ENCODE peak calls at places on chromosomes 4 and X, in ten cellular contexts. One of them, this sample, is unnamed.

GRCh38 chr4:152731997-152732396 is 47.5 kb downstream of the TIGD4 start:
- DNase-seq in IMR-90: no peak
- DNase-seq in suprapubic skin: no peak
- DNase-seq in coronary artery: no peak
- DNase-seq in kidney epithelial cell: no peak
- DNase-seq in RWPE2: no peak
- DNase-seq in cardiac fibroblast: no peak
- DNase-seq in fibroblast of lung: no peak
- DNase-seq in AG10803: no peak
- DNase-seq in astrocyte of the spinal cord: no peak
- DNase-seq in this sample: no peak

GRCh38 chr4:105061136-105061696 is 85.5 kb upstream of the TET2 start:
- DNase-seq in IMR-90: peak; percentile 5
- DNase-seq in suprapubic skin: no peak
- DNase-seq in coronary artery: no peak
- DNase-seq in kidney epithelial cell: peak; percentile 55
- DNase-seq in RWPE2: no peak
- DNase-seq in cardiac fibroblast: peak; percentile 59
- DNase-seq in fibroblast of lung: peak; percentile 83
- DNase-seq in AG10803: no peak
- DNase-seq in astrocyte of the spinal cord: peak; percentile 36
- DNase-seq in this sample: peak; percentile 18

GRCh38 chr4:86909540-86909939 is 17.3 kb upstream of the C4orf36 start:
- DNase-seq in IMR-90: no peak
- DNase-seq in suprapubic skin: no peak
- DNase-seq in coronary artery: no peak
- DNase-seq in kidney epithelial cell: no peak
- DNase-seq in RWPE2: no peak
- DNase-seq in cardiac fibroblast: no peak
- DNase-seq in fibroblast of lung: no peak
- DNase-seq in AG10803: no peak
- DNase-seq in astrocyte of the spinal cord: no peak
- DNase-seq in this sample: peak; percentile 61

GRCh38 chr4:145503486-145504072 is 21.9 kb downstream of the SMAD1 start:
- DNase-seq in IMR-90: no peak
- DNase-seq in suprapubic skin: no peak
- DNase-seq in coronary artery: no peak
- DNase-seq in kidney epithelial cell: no peak
- DNase-seq in RWPE2: no peak
- DNase-seq in cardiac fibroblast: no peak
- DNase-seq in fibroblast of lung: no peak
- DNase-seq in AG10803: no peak
- DNase-seq in astrocyte of the spinal cord: no peak
- DNase-seq in this sample: no peak

GRCh38 chr4:85500110-85500867 is 25.3 kb downstream of the ARHGAP24 start:
- DNase-seq in IMR-90: no peak
- DNase-seq in suprapubic skin: no peak
- DNase-seq in coronary artery: no peak
- DNase-seq in kidney epithelial cell: no peak
- DNase-seq in RWPE2: no peak
- DNase-seq in cardiac fibroblast: peak; percentile 64
- DNase-seq in fibroblast of lung: no peak
- DNase-seq in AG10803: peak; percentile 40
- DNase-seq in astrocyte of the spinal cord: no peak
- DNase-seq in this sample: no peak

GRCh38 chr4:60913026-60913425 is 287.1 kb upstream of the ADGRL3 start:
- DNase-seq in IMR-90: no peak
- DNase-seq in suprapubic skin: no peak
- DNase-seq in coronary artery: no peak
- DNase-seq in kidney epithelial cell: no peak
- DNase-seq in RWPE2: no peak
- DNase-seq in cardiac fibroblast: no peak
- DNase-seq in fibroblast of lung: no peak
- DNase-seq in AG10803: no peak
- DNase-seq in astrocyte of the spinal cord: no peak
- DNase-seq in this sample: peak; percentile 48

GRCh38 chrX:128973033-128973432 is 550.3 kb downstream of the SMARCA1 start:
- DNase-seq in IMR-90: no peak
- DNase-seq in suprapubic skin: no peak
- DNase-seq in coronary artery: no peak
- DNase-seq in kidney epithelial cell: no peak
- DNase-seq in RWPE2: no peak
- DNase-seq in cardiac fibroblast: no peak
- DNase-seq in fibroblast of lung: no peak
- DNase-seq in AG10803: no peak
- DNase-seq in astrocyte of the spinal cord: no peak
- DNase-seq in this sample: no peak

GRCh38 chr4:186943607-186943908 is 219.9 kb upstream of the FAT1 start:
- DNase-seq in IMR-90: no peak
- DNase-seq in suprapubic skin: no peak
- DNase-seq in coronary artery: no peak
- DNase-seq in kidney epithelial cell: no peak
- DNase-seq in RWPE2: no peak
- DNase-seq in cardiac fibroblast: no peak
- DNase-seq in fibroblast of lung: no peak
- DNase-seq in AG10803: no peak
- DNase-seq in astrocyte of the spinal cord: no peak
- DNase-seq in this sample: no peak

GRCh38 chr4:1565598-1566295 is 118.4 kb downstream of the FAM53A start:
- DNase-seq in IMR-90: no peak
- DNase-seq in suprapubic skin: no peak
- DNase-seq in coronary artery: no peak
- DNase-seq in kidney epithelial cell: no peak
- DNase-seq in RWPE2: peak; percentile 45
- DNase-seq in cardiac fibroblast: no peak
- DNase-seq in fibroblast of lung: no peak
- DNase-seq in AG10803: no peak
- DNase-seq in astrocyte of the spinal cord: no peak
- DNase-seq in this sample: no peak

GRCh38 chr4:24743931-24744330 is 51.4 kb upstream of the SOD3 start:
- DNase-seq in IMR-90: peak; percentile 4
- DNase-seq in suprapubic skin: no peak
- DNase-seq in coronary artery: no peak
- DNase-seq in kidney epithelial cell: no peak
- DNase-seq in RWPE2: no peak
- DNase-seq in cardiac fibroblast: no peak
- DNase-seq in fibroblast of lung: peak; percentile 76
- DNase-seq in AG10803: peak; percentile 49
- DNase-seq in astrocyte of the spinal cord: peak; percentile 8
- DNase-seq in this sample: no peak

GRCh38 chr4:126564283-126564854 is 1068.4 kb upstream of the INTU start:
- DNase-seq in IMR-90: peak; percentile 6
- DNase-seq in suprapubic skin: no peak
- DNase-seq in coronary artery: no peak
- DNase-seq in kidney epithelial cell: no peak
- DNase-seq in RWPE2: no peak
- DNase-seq in cardiac fibroblast: no peak
- DNase-seq in fibroblast of lung: no peak
- DNase-seq in AG10803: no peak
- DNase-seq in astrocyte of the spinal cord: no peak
- DNase-seq in this sample: no peak

GRCh38 chr4:158624889-158625478 is 46.7 kb downstream of the C4orf46 start:
- DNase-seq in IMR-90: peak; percentile 73
- DNase-seq in suprapubic skin: no peak
- DNase-seq in coronary artery: no peak
- DNase-seq in kidney epithelial cell: peak; percentile 4
- DNase-seq in RWPE2: no peak
- DNase-seq in cardiac fibroblast: peak; percentile 88
- DNase-seq in fibroblast of lung: peak; percentile 64
- DNase-seq in AG10803: peak; percentile 73
- DNase-seq in astrocyte of the spinal cord: peak; percentile 68
- DNase-seq in this sample: peak; percentile 28

GRCh38 chr4:8860892-8861575 is 10.6 kb downstream of the HMX1 start:
- DNase-seq in IMR-90: no peak
- DNase-seq in suprapubic skin: no peak
- DNase-seq in coronary artery: no peak
- DNase-seq in kidney epithelial cell: no peak
- DNase-seq in RWPE2: no peak
- DNase-seq in cardiac fibroblast: no peak
- DNase-seq in fibroblast of lung: no peak
- DNase-seq in AG10803: no peak
- DNase-seq in astrocyte of the spinal cord: no peak
- DNase-seq in this sample: no peak

GRCh38 chr4:54517793-54518444 is 139.8 kb upstream of the KIT start:
- DNase-seq in IMR-90: no peak
- DNase-seq in suprapubic skin: no peak
- DNase-seq in coronary artery: no peak
- DNase-seq in kidney epithelial cell: no peak
- DNase-seq in RWPE2: no peak
- DNase-seq in cardiac fibroblast: no peak
- DNase-seq in fibroblast of lung: no peak
- DNase-seq in AG10803: no peak
- DNase-seq in astrocyte of the spinal cord: no peak
- DNase-seq in this sample: no peak

GRCh38 chr4:57055873-57056272 is 54.3 kb downstream of the IGFBP7 start:
- DNase-seq in IMR-90: no peak
- DNase-seq in suprapubic skin: no peak
- DNase-seq in coronary artery: no peak
- DNase-seq in kidney epithelial cell: no peak
- DNase-seq in RWPE2: no peak
- DNase-seq in cardiac fibroblast: no peak
- DNase-seq in fibroblast of lung: no peak
- DNase-seq in AG10803: no peak
- DNase-seq in astrocyte of the spinal cord: no peak
- DNase-seq in this sample: no peak

GRCh38 chr4:87035881-87036509 is 101.2 kb downstream of the AFF1 start:
- DNase-seq in IMR-90: no peak
- DNase-seq in suprapubic skin: no peak
- DNase-seq in coronary artery: no peak
- DNase-seq in kidney epithelial cell: no peak
- DNase-seq in RWPE2: no peak
- DNase-seq in cardiac fibroblast: no peak
- DNase-seq in fibroblast of lung: no peak
- DNase-seq in AG10803: no peak
- DNase-seq in astrocyte of the spinal cord: no peak
- DNase-seq in this sample: no peak

GRCh38 chrX:21740329-21741274 is 17.3 kb downstream of the SMPX start:
- DNase-seq in IMR-90: no peak
- DNase-seq in suprapubic skin: peak; percentile 62
- DNase-seq in coronary artery: no peak
- DNase-seq in kidney epithelial cell: no peak
- DNase-seq in RWPE2: no peak
- DNase-seq in cardiac fibroblast: no peak
- DNase-seq in fibroblast of lung: peak; percentile 29
- DNase-seq in AG10803: no peak
- DNase-seq in astrocyte of the spinal cord: peak; percentile 29
- DNase-seq in this sample: no peak

GRCh38 chr4:113678651-113679050 is 82.9 kb downstream of the CAMK2D start:
- DNase-seq in IMR-90: peak; percentile 25
- DNase-seq in suprapubic skin: no peak
- DNase-seq in coronary artery: no peak
- DNase-seq in kidney epithelial cell: no peak
- DNase-seq in RWPE2: no peak
- DNase-seq in cardiac fibroblast: peak; percentile 49
- DNase-seq in fibroblast of lung: peak; percentile 33
- DNase-seq in AG10803: peak; percentile 77
- DNase-seq in astrocyte of the spinal cord: no peak
- DNase-seq in this sample: no peak

GRCh38 chrX:119647552-119648420 is 41.6 kb upstream of the NKRF start:
- DNase-seq in IMR-90: no peak
- DNase-seq in suprapubic skin: no peak
- DNase-seq in coronary artery: no peak
- DNase-seq in kidney epithelial cell: no peak
- DNase-seq in RWPE2: no peak
- DNase-seq in cardiac fibroblast: no peak
- DNase-seq in fibroblast of lung: no peak
- DNase-seq in AG10803: no peak
- DNase-seq in astrocyte of the spinal cord: no peak
- DNase-seq in this sample: no peak

GRCh38 chrX:97474933-97475332 is 591.2 kb downstream of the RPA4 start:
- DNase-seq in IMR-90: no peak
- DNase-seq in suprapubic skin: no peak
- DNase-seq in coronary artery: no peak
- DNase-seq in kidney epithelial cell: no peak
- DNase-seq in RWPE2: no peak
- DNase-seq in cardiac fibroblast: no peak
- DNase-seq in fibroblast of lung: no peak
- DNase-seq in AG10803: no peak
- DNase-seq in astrocyte of the spinal cord: no peak
- DNase-seq in this sample: no peak

GRCh38 chr4:184845367-184846011 is 19.7 kb upstream of the ACSL1 start:
- DNase-seq in IMR-90: peak; percentile 79
- DNase-seq in suprapubic skin: no peak
- DNase-seq in coronary artery: no peak
- DNase-seq in kidney epithelial cell: peak; percentile 71
- DNase-seq in RWPE2: no peak
- DNase-seq in cardiac fibroblast: peak; percentile 61
- DNase-seq in fibroblast of lung: peak; percentile 72
- DNase-seq in AG10803: peak; percentile 95
- DNase-seq in astrocyte of the spinal cord: peak; percentile 58
- DNase-seq in this sample: peak; percentile 16

GRCh38 chrX:2627272-2627867 is 63.7 kb upstream of the CD99 start:
- DNase-seq in IMR-90: peak; percentile 27
- DNase-seq in suprapubic skin: no peak
- DNase-seq in coronary artery: no peak
- DNase-seq in kidney epithelial cell: no peak
- DNase-seq in RWPE2: no peak
- DNase-seq in cardiac fibroblast: peak; percentile 61
- DNase-seq in fibroblast of lung: peak; percentile 25
- DNase-seq in AG10803: peak; percentile 45
- DNase-seq in astrocyte of the spinal cord: peak; percentile 34
- DNase-seq in this sample: no peak
- TF ChIP-seq CTCF in IMR-90: peak; percentile 44
- TF ChIP-seq CTCF in suprapubic skin: no peak
- TF ChIP-seq CTCF in coronary artery: no peak
- TF ChIP-seq CTCF in kidney epithelial cell: peak; percentile 56
- TF ChIP-seq CTCF in RWPE2: peak; percentile 82
- TF ChIP-seq CTCF in cardiac fibroblast: peak; percentile 69
- TF ChIP-seq CTCF in fibroblast of lung: peak; percentile 50
- TF ChIP-seq CTCF in AG10803: peak; percentile 69
- TF ChIP-seq CTCF in astrocyte of the spinal cord: peak; percentile 68
- TF ChIP-seq CTCF in this sample: peak; percentile 67

GRCh38 chrX:54173791-54174190 is 9.3 kb downstream of the FAM120C start:
- DNase-seq in IMR-90: no peak
- DNase-seq in suprapubic skin: no peak
- DNase-seq in coronary artery: no peak
- DNase-seq in kidney epithelial cell: no peak
- DNase-seq in RWPE2: no peak
- DNase-seq in cardiac fibroblast: no peak
- DNase-seq in fibroblast of lung: no peak
- DNase-seq in AG10803: no peak
- DNase-seq in astrocyte of the spinal cord: no peak
- DNase-seq in this sample: no peak
- H3K4me3 ChIP-seq in IMR-90: no peak overlapping the region
- H3K4me3 ChIP-seq in suprapubic skin: no peak overlapping the region
- H3K4me3 ChIP-seq in coronary artery: no peak overlapping the region
- H3K4me3 ChIP-seq in kidney epithelial cell: no peak overlapping the region
- H3K4me3 ChIP-seq in RWPE2: no peak overlapping the region
- H3K4me3 ChIP-seq in cardiac fibroblast: no peak overlapping the region
- H3K4me3 ChIP-seq in fibroblast of lung: no peak overlapping the region
- H3K4me3 ChIP-seq in AG10803: no peak overlapping the region
- H3K4me3 ChIP-seq in astrocyte of the spinal cord: no peak overlapping the region
- H3K4me3 ChIP-seq in this sample: no peak overlapping the region

GRCh38 chrX:7074135-7074907 is 73.2 kb upstream of the STS start:
- DNase-seq in IMR-90: no peak
- DNase-seq in suprapubic skin: no peak
- DNase-seq in coronary artery: no peak
- DNase-seq in kidney epithelial cell: no peak
- DNase-seq in RWPE2: no peak
- DNase-seq in cardiac fibroblast: peak; percentile 29
- DNase-seq in fibroblast of lung: no peak
- DNase-seq in AG10803: no peak
- DNase-seq in astrocyte of the spinal cord: no peak
- DNase-seq in this sample: no peak
- TF ChIP-seq CTCF in IMR-90: no peak
- TF ChIP-seq CTCF in suprapubic skin: no peak
- TF ChIP-seq CTCF in coronary artery: no peak
- TF ChIP-seq CTCF in kidney epithelial cell: no peak
- TF ChIP-seq CTCF in RWPE2: no peak
- TF ChIP-seq CTCF in cardiac fibroblast: no peak
- TF ChIP-seq CTCF in fibroblast of lung: peak; percentile 11
- TF ChIP-seq CTCF in AG10803: no peak
- TF ChIP-seq CTCF in astrocyte of the spinal cord: peak; percentile 35
- TF ChIP-seq CTCF in this sample: no peak

GRCh38 chr4:182716207-182716606 is 201.0 kb downstream of the DCTD start:
- DNase-seq in IMR-90: no peak
- DNase-seq in suprapubic skin: no peak
- DNase-seq in coronary artery: no peak
- DNase-seq in kidney epithelial cell: no peak
- DNase-seq in RWPE2: no peak
- DNase-seq in cardiac fibroblast: no peak
- DNase-seq in fibroblast of lung: no peak
- DNase-seq in AG10803: no peak
- DNase-seq in astrocyte of the spinal cord: no peak
- DNase-seq in this sample: no peak
- H3K4me3 ChIP-seq in IMR-90: no peak overlapping the region
- H3K4me3 ChIP-seq in suprapubic skin: no peak overlapping the region
- H3K4me3 ChIP-seq in coronary artery: no peak overlapping the region
- H3K4me3 ChIP-seq in kidney epithelial cell: no peak overlapping the region
- H3K4me3 ChIP-seq in RWPE2: no peak overlapping the region
- H3K4me3 ChIP-seq in cardiac fibroblast: no peak overlapping the region
- H3K4me3 ChIP-seq in fibroblast of lung: no peak overlapping the region
- H3K4me3 ChIP-seq in AG10803: no peak overlapping the region
- H3K4me3 ChIP-seq in astrocyte of the spinal cord: no peak overlapping the region
- H3K4me3 ChIP-seq in this sample: no peak overlapping the region

This sample was measured in retinal pigment epithelial cell.